ENCODE peak calls at places on chromosome 3, in ten cellular contexts. One of them, this sample, is unnamed.

GRCh38 chr3:81419196-81419595 is 342.2 kb downstream of the GBE1 start:
- DNase-seq in lower lobe of right lung: no peak
- DNase-seq in astrocyte of the spinal cord: peak; percentile 39
- DNase-seq in EH: peak; percentile 14
- DNase-seq in H1: no peak
- DNase-seq in M059J: no peak
- DNase-seq in activated CD8-positive, alpha-beta T cell treated with anti-CD3 and anti-CD28 coated beads for 36 hours: no peak
- DNase-seq in T47D: peak; percentile 9
- DNase-seq in activated gamma-delta T cell treated with Interleukin-2 at 50 U/mL for 16 hours: no peak
- DNase-seq in NCI-H1092: no peak
- DNase-seq in this sample: no peak

GRCh38 chr3:104907507-104907906 is 459.2 kb upstream of the ALCAM start:
- DNase-seq in activated gamma-delta T cell treated with Interleukin-2 at 50 U/mL for 16 hours: no peak
- DNase-seq in H1: no peak
- DNase-seq in lower lobe of right lung: no peak
- DNase-seq in activated CD8-positive, alpha-beta T cell treated with anti-CD3 and anti-CD28 coated beads for 36 hours: no peak
- DNase-seq in NCI-H1092: no peak
- DNase-seq in T47D: no peak
- DNase-seq in M059J: peak; percentile 89
- DNase-seq in EH: peak; percentile 91
- DNase-seq in astrocyte of the spinal cord: peak; percentile 80
- DNase-seq in this sample: peak; percentile 84

GRCh38 chr3:183592820-183593219 is 37.3 kb upstream of the KLHL6 start:
- DNase-seq in H1: no peak
- DNase-seq in astrocyte of the spinal cord: no peak
- DNase-seq in T47D: no peak
- DNase-seq in lower lobe of right lung: no peak
- DNase-seq in activated gamma-delta T cell treated with Interleukin-2 at 50 U/mL for 16 hours: no peak
- DNase-seq in EH: no peak
- DNase-seq in NCI-H1092: no peak
- DNase-seq in M059J: no peak
- DNase-seq in activated CD8-positive, alpha-beta T cell treated with anti-CD3 and anti-CD28 coated beads for 36 hours: peak; percentile 24
- DNase-seq in this sample: no peak

GRCh38 chr3:25033407-25034029 is 394.5 kb upstream of the RARB start:
- DNase-seq in T47D: no peak
- DNase-seq in activated CD8-positive, alpha-beta T cell treated with anti-CD3 and anti-CD28 coated beads for 36 hours: peak; percentile 30
- DNase-seq in M059J: peak; percentile 9
- DNase-seq in NCI-H1092: no peak
- DNase-seq in lower lobe of right lung: no peak
- DNase-seq in H1: peak; percentile 69
- DNase-seq in EH: peak; percentile 56
- DNase-seq in astrocyte of the spinal cord: no peak
- DNase-seq in activated gamma-delta T cell treated with Interleukin-2 at 50 U/mL for 16 hours: no peak
- DNase-seq in this sample: peak; percentile 1

GRCh38 chr3:194130211-194130610 is 5.7 kb upstream of the HES1 start:
- DNase-seq in T47D: no peak
- DNase-seq in astrocyte of the spinal cord: no peak
- DNase-seq in EH: no peak
- DNase-seq in H1: no peak
- DNase-seq in activated gamma-delta T cell treated with Interleukin-2 at 50 U/mL for 16 hours: no peak
- DNase-seq in NCI-H1092: no peak
- DNase-seq in activated CD8-positive, alpha-beta T cell treated with anti-CD3 and anti-CD28 coated beads for 36 hours: no peak
- DNase-seq in lower lobe of right lung: no peak
- DNase-seq in M059J: no peak
- DNase-seq in this sample: no peak

GRCh38 chr3:87350367-87351199 is 74.2 kb upstream of the POU1F1 start:
- DNase-seq in NCI-H1092: peak; percentile 31
- DNase-seq in T47D: peak; percentile 26
- DNase-seq in activated gamma-delta T cell treated with Interleukin-2 at 50 U/mL for 16 hours: peak; percentile 23
- DNase-seq in lower lobe of right lung: no peak
- DNase-seq in EH: peak; percentile 58
- DNase-seq in activated CD8-positive, alpha-beta T cell treated with anti-CD3 and anti-CD28 coated beads for 36 hours: peak; percentile 18
- DNase-seq in astrocyte of the spinal cord: peak; percentile 60
- DNase-seq in H1: no peak
- DNase-seq in M059J: peak; percentile 37
- DNase-seq in this sample: peak; percentile 17

GRCh38 chr3:134104031-134104430 is 74.3 kb upstream of the SLCO2A1 start:
- DNase-seq in astrocyte of the spinal cord: no peak
- DNase-seq in H1: no peak
- DNase-seq in EH: peak; percentile 76
- DNase-seq in activated CD8-positive, alpha-beta T cell treated with anti-CD3 and anti-CD28 coated beads for 36 hours: no peak
- DNase-seq in activated gamma-delta T cell treated with Interleukin-2 at 50 U/mL for 16 hours: no peak
- DNase-seq in T47D: no peak
- DNase-seq in M059J: no peak
- DNase-seq in lower lobe of right lung: no peak
- DNase-seq in NCI-H1092: no peak
- DNase-seq in this sample: no peak

GRCh38 chr3:46912986-46913385 is 35.5 kb downstream of the PTH1R start:
- DNase-seq in activated CD8-positive, alpha-beta T cell treated with anti-CD3 and anti-CD28 coated beads for 36 hours: no peak
- DNase-seq in activated gamma-delta T cell treated with Interleukin-2 at 50 U/mL for 16 hours: no peak
- DNase-seq in EH: no peak
- DNase-seq in M059J: no peak
- DNase-seq in H1: no peak
- DNase-seq in T47D: no peak
- DNase-seq in lower lobe of right lung: no peak
- DNase-seq in NCI-H1092: no peak
- DNase-seq in astrocyte of the spinal cord: no peak
- DNase-seq in this sample: no peak

GRCh38 chr3:42264399-42265058 is 1.5 kb downstream of the CCK start:
- DNase-seq in NCI-H1092: no peak
- DNase-seq in activated CD8-positive, alpha-beta T cell treated with anti-CD3 and anti-CD28 coated beads for 36 hours: peak; percentile 54
- DNase-seq in astrocyte of the spinal cord: peak; percentile 35
- DNase-seq in activated gamma-delta T cell treated with Interleukin-2 at 50 U/mL for 16 hours: no peak
- DNase-seq in H1: peak; percentile 60
- DNase-seq in M059J: peak; percentile 13
- DNase-seq in T47D: no peak
- DNase-seq in EH: peak; percentile 20
- DNase-seq in lower lobe of right lung: peak; percentile 74
- DNase-seq in this sample: no peak

This sample was measured in dermis microvascular lymphatic vessel endothelial cell.